ENCODE peak calls at places on chromosomes 5 and 9, in seven cellular contexts. B is mesendoderm; N is spleen; V is dorsolateral prefrontal cortex; P is tibial nerve; C is naive thymus-derived CD4-positive, alpha-beta T cell; Z is ovary. J is an unnamed sample.

GRCh38 chr5:111602817-111603445 is 90.6 kb upstream of the STARD4 start:
- DNase-seq in B (no peak), N (no peak), V (no peak), P (no peak), C (no peak), Z (no peak), J (no peak)

GRCh38 chr5:133853972-133854371 is 114.5 kb downstream of the C5orf15 start:
- DNase-seq in B (no peak), N (no peak), V (no peak), P (no peak), C (peak; percentile 8), Z (no peak), J (no peak)

GRCh38 chr5:176578391-176578808 is 29.3 kb downstream of the CDHR2 start:
- DNase-seq in B (peak; percentile 91), N (no peak), V (no peak), P (peak; percentile 10), C (no peak), Z (no peak), J (peak; percentile 84)

GRCh38 chr9:27535701-27536118 is 6.1 kb upstream of the MOB3B start:
- DNase-seq in B (peak; percentile 88), N (no peak), V (no peak), P (no peak), C (no peak), Z (no peak), J (no peak)

GRCh38 chr5:164181604-164182003 is 676.2 kb downstream of the MAT2B start:
- DNase-seq in B (no peak), N (no peak), V (no peak), P (no peak), C (no peak), Z (no peak), J (no peak)

GRCh38 chr5:16871746-16872339 is 64.2 kb downstream of the MYO10 start:
- DNase-seq in B (no peak), N (no peak), V (no peak), P (no peak), C (no peak), Z (peak; percentile 53), J (no peak)

GRCh38 chr9:116287721-116288120 is 134.1 kb downstream of the PAPPA start:
- DNase-seq in B (no peak), N (no peak), V (no peak), P (no peak), C (no peak), Z (no peak), J (no peak)

GRCh38 chr5:17302590-17302989 is 85.2 kb downstream of the BASP1 start:
- DNase-seq in B (no peak), N (no peak), V (no peak), P (peak; percentile 15), C (no peak), Z (peak; percentile 38), J (no peak)

GRCh38 chr5:102223542-102224444 is 72.3 kb downstream of the SLCO4C1 start:
- DNase-seq in B (peak; percentile 57), N (no peak), V (no peak), P (no peak), C (no peak), Z (no peak), J (no peak)

GRCh38 chr5:54083851-54084250 is 226.5 kb downstream of the ARL15 start:
- DNase-seq in B (no peak), N (no peak), V (no peak), P (no peak), C (no peak), Z (no peak), J (no peak)

GRCh38 chr5:35842856-35843255 is 13.8 kb upstream of the IL7R start:
- DNase-seq in B (peak; percentile 21), N (no peak), V (no peak), P (no peak), C (no peak), Z (no peak), J (no peak)

GRCh38 chr5:127089206-127089605 is 15.9 kb upstream of the C5orf63 start:
- DNase-seq in B (no peak), N (no peak), V (no peak), P (no peak), C (no peak), Z (no peak), J (no peak)

GRCh38 chr5:179318193-179318955 is 26.9 kb downstream of the ADAMTS2 start:
- DNase-seq in B (no peak), N (peak; percentile 50), V (no peak), P (no peak), C (no peak), Z (peak; percentile 28), J (no peak)

GRCh38 chr5:72746736-72747135 is 69.7 kb upstream of the TNPO1 start:
- DNase-seq in B (no peak), N (no peak), V (no peak), P (no peak), C (no peak), Z (no peak), J (no peak)

GRCh38 chr9:91771027-91771426 is 179.0 kb downstream of the ROR2 start:
- DNase-seq in B (peak; percentile 50), N (no peak), V (no peak), P (no peak), C (no peak), Z (peak; percentile 80), J (no peak)

GRCh38 chr9:22037954-22038690 is 29.0 kb upstream of the CDKN2B start:
- DNase-seq in B (no peak), N (no peak), V (no peak), P (no peak), C (no peak), Z (no peak), J (no peak)

GRCh38 chr5:9388941-9389674 is 156.8 kb downstream of the SEMA5A start:
- DNase-seq in B (no peak), N (no peak), V (no peak), P (no peak), C (no peak), Z (no peak), J (no peak)

GRCh38 chr5:109034276-109034675 is 286.6 kb downstream of the FER start:
- DNase-seq in B (no peak), N (no peak), V (no peak), P (no peak), C (no peak), Z (no peak), J (no peak)

GRCh38 chr5:148454576-148454975 is 70.8 kb downstream of the FBXO38 start:
- DNase-seq in B (peak; percentile 92), N (no peak), V (no peak), P (no peak), C (no peak), Z (no peak), J (no peak)

GRCh38 chr9:32486839-32487562 is 39.0 kb downstream of the RIGI start:
- DNase-seq in B (no peak), N (no peak), V (no peak), P (no peak), C (no peak), Z (no peak), J (no peak)

GRCh38 chr9:132784286-132784820 is 93.7 kb downstream of the AK8 start:
- DNase-seq in B (no peak), N (no peak), V (no peak), P (no peak), C (no peak), Z (no peak), J (no peak)

GRCh38 chr5:157961828-157962390 is 103.0 kb upstream of the CLINT1 start:
- DNase-seq in B (no peak), N (no peak), V (no peak), P (no peak), C (no peak), Z (no peak), J (no peak)

GRCh38 chr5:79454043-79454442 is 59.9 kb downstream of the HOMER1 start:
- DNase-seq in B (no peak), N (no peak), V (no peak), P (no peak), C (no peak), Z (no peak), J (no peak)

GRCh38 chr9:137820161-137820855 is 57.3 kb upstream of the CACNA1B start:
- DNase-seq in B (no peak), N (peak; percentile 2), V (peak; percentile 37), P (no peak), C (no peak), Z (no peak), J (no peak)

GRCh38 chr9:114811969-114812636 is 6.3 kb upstream of the TNFSF15 start:
- DNase-seq in B (no peak), N (no peak), V (no peak), P (no peak), C (no peak), Z (no peak), J (no peak)

DNA sequence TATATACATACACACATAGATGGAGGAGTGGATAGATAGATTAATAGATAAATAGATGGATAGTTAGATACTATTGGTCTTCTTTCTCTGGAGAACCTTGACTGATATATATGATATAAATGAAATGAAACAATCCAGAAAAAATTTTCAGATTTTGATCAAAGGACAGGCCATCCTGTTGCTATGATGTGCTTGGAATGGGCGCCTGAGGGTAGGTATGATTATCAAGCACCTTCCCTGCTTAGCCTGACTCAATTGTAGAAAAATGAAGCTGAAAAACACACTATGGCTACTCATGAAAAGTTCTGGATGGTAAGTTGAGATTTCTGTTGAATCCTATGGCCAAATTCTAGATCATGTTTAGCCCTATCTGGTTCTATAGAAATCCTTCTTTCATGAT is 266.5 kb upstream of the KLF4 start:
- DNase-seq in B (no peak), N (no peak), V (no peak), P (no peak), C (no peak), Z (no peak), J (no peak)
- H3K4me3 ChIP-seq in B (no peak overlapping the region), N (no peak overlapping the region), V (no peak overlapping the region), P (no peak overlapping the region), C (no peak overlapping the region), Z (no peak overlapping the region), J (no peak overlapping the region)

DNA sequence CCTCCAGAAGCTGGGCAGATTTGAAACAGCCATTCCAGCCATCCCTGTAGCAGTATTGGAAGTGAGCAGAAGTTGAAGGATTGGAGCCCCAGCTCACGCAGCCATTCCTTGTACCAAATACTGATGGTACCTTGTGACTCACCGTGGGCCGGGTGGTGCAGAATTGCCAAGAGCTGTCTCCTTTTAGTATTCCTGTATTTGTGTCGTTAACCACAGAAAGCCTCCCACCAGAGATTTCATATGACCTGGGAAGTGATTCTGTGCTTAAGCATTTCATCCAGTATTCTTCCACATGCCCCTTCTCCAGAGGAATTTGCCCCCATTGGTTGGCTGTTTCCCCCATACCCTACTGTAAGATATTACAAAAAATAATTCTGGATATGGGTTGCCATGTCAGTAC is 17.7 kb upstream of the TLX3 start:
- DNase-seq in B (no peak), N (no peak), V (no peak), P (no peak), C (no peak), Z (no peak), J (no peak)
- H3K27me3 ChIP-seq in B (no peaks in the 10 kb centered on the region), N (no peaks in the 10 kb centered on the region), V (no peaks in the 10 kb centered on the region), P (no peaks in the 10 kb centered on the region), C (no peaks in the 10 kb centered on the region), Z (no peaks in the 10 kb centered on the region), J (no peaks in the 10 kb centered on the region)

DNA sequence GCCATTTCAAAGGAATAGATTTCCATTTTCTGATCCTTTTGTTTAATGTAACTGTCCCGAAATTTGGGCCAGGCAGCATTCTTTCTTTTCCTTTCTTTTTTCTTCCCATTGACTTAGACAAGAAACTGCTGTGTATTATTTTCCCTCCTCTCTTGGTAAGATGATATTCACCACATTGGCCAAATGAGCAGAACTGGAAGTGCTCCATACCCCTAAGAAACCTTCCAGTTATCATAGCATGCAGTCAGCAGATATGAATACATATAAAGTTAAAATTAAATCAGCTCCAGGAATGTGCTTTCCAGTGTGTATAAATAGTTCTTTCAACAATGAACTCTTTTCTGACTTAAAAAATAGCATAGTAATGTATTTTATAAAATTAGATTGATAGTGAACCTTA is 168.5 kb upstream of the GAS1 start:
- DNase-seq in B (no peak), N (no peak), V (no peak), P (no peak), C (no peak), Z (no peak), J (no peak)
- H3K4me3 ChIP-seq in B (no peak overlapping the region), N (no peak overlapping the region), V (no peak overlapping the region), P (no peak overlapping the region), C (no peak overlapping the region), Z (no peak overlapping the region), J (no peak overlapping the region)

GRCh38 chr5:143405063-143405746 is 1.7 kb upstream of the NR3C1 start:
- DNase-seq in B (peak; percentile 93), N (peak; percentile 97), V (peak; percentile 87), P (peak; percentile 76), C (peak; percentile 86), Z (peak; percentile 92), J (peak; percentile 89)
- H3K27me3 ChIP-seq in B (no peaks in the 10 kb centered on the region), N (no peaks in the 10 kb centered on the region), V (no peaks in the 10 kb centered on the region), P (no peaks in the 10 kb centered on the region), C (no peaks in the 10 kb centered on the region), Z (no peaks in the 10 kb centered on the region), J (no peaks in the 10 kb centered on the region)

J was measured in breast epithelium.